ENCODE peak calls at places on chromosome 14, in six cellular contexts. T is HepG2, N is A549, Y is upper lobe of left lung, Z is GM12878, K is K562. U is an unnamed sample. For H3K4me1, the result is how much of the 10 kb centered on the place peaks cover.

GRCh38 chr14:55438066-55438683 is 2.2 kb downstream of the TBPL2 start:
- ATAC-seq in T (peak), N (peak), Y (no peak), Z (peak), K (peak), U (no peak)

GRCh38 chr14:50381008-50381407 is 15.7 kb downstream of the CDKL1 start:
- ATAC-seq in T (peak), N (no peak), Y (peak), Z (no peak), K (no peak), U (no peak)

GRCh38 chr14:31025335-31026075 is at the start of gene AP4S1:
- ATAC-seq in T (peak), N (peak), Y (peak), Z (peak), K (peak), U (no peak)

GRCh38 chr14:30450620-30451019 is 108.3 kb upstream of the G2E3 start:
- ATAC-seq in T (peak), N (no peak), Y (no peak), Z (no peak), K (no peak), U (no peak)

GRCh38 chr14:32370720-32371119 is 41.6 kb downstream of the AKAP6 start:
- ATAC-seq in T (no peak), N (peak), Y (no peak), Z (no peak), K (no peak), U (no peak)

GRCh38 chr14:72947366-72948160 is 21.3 kb downstream of the DCAF4 start:
- ATAC-seq in T (no peak), N (peak), Y (no peak), Z (peak), K (peak), U (no peak)

GRCh38 chr14:49641697-49642129 is 6.7 kb upstream of the DNAAF2 start:
- ATAC-seq in T (peak), N (peak), Y (no peak), Z (peak), K (peak), U (no peak)

GRCh38 chr14:99612737-99613330 is 8.8 kb upstream of the CCDC85C start:
- ATAC-seq in T (peak), N (no peak), Y (no peak), Z (no peak), K (no peak), U (no peak)

GRCh38 chr14:77241955-77242354 is 29.1 kb downstream of the NGB start:
- ATAC-seq in T (no peak), N (no peak), Y (no peak), Z (no peak), K (no peak), U (no peak)

GRCh38 chr14:54771411-54772027 is 131.1 kb downstream of the GCH1 start:
- ATAC-seq in T (no peak), N (no peak), Y (no peak), Z (no peak), K (peak), U (no peak)

GRCh38 chr14:64702493-64703392 is 1.5 kb upstream of the PLEKHG3 start:
- ATAC-seq in T (no peak), N (no peak), Y (peak), Z (no peak), K (no peak), U (no peak)

GRCh38 chr14:22797017-22797917 is 18.0 kb downstream of the SLC7A7 start:
- ATAC-seq in T (peak), N (no peak), Y (no peak), Z (no peak), K (peak), U (no peak)

GRCh38 chr14:106419432-106419831 is 893.0 kb downstream of the TMEM121 start:
- ATAC-seq in T (no peak), N (no peak), Y (no peak), Z (no peak), K (no peak), U (no peak)

GRCh38 chr14:101950516-101951215 is 13.7 kb upstream of the DYNC1H1 start:
- ATAC-seq in T (no peak), N (no peak), Y (no peak), Z (no peak), K (no peak), U (no peak)

GRCh38 chr14:63938198-63939005 is 85.6 kb downstream of the SYNE2 start:
- ATAC-seq in T (no peak), N (no peak), Y (no peak), Z (peak), K (no peak), U (no peak)

GRCh38 chr14:76423534-76423933 is 47.6 kb downstream of the ESRRB start:
- ATAC-seq in T (peak), N (no peak), Y (no peak), Z (no peak), K (no peak), U (no peak)

GRCh38 chr14:99141236-99141635 is 130.8 kb downstream of the BCL11B start:
- ATAC-seq in T (no peak), N (no peak), Y (no peak), Z (no peak), K (no peak), U (no peak)

GRCh38 chr14:56147980-56148901 is 30.0 kb downstream of the PELI2 start:
- ATAC-seq in T (no peak), N (no peak), Y (no peak), Z (no peak), K (no peak), U (no peak)

GRCh38 chr14:90553921-90554336 is 157.1 kb downstream of the CALM1 start:
- ATAC-seq in T (no peak), N (no peak), Y (no peak), Z (no peak), K (no peak), U (no peak)
- H3K4me1 ChIP-seq in T (under half), N (under half), Y (under half), Z (under half), K (under half), U (under half)

DNA sequence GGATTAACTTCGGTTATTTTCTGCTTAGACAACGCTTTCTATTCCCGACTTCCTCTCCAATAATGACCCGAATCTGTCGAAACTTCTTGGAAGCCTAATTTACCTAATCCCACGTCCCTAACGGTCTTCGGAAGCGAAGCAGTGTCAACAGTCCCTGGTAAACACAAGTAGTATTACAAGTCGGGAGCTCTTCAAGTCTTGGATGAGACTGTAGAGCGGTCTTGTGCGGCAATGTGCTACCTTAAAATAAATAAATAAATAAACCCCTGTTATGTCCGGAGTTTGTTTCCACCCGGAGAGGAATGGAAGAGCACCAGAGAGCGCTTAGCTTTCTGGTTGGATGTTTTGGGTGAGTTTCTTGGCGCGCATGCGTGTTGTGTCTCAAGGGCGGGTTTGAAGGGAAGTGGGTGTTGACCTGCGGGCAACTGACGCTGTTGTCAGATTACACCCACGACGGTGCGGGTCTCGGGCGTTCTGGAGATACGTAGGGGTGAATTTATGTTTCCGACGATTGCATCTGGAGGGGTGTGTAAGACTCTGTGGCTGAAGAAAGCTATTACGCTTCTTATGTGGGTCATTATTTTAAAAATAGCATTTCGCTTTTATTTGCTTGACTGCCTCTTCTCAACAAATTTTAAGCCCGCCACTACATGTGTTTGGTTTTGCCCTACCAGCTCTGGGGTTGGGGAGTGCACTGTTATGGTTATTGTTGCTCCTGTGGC is at the start of the genes KIAA0586 and TIMM9:
- ATAC-seq in T (peak), N (peak), Y (peak), Z (peak), K (peak), U (peak)
- TF ChIP-seq EP300 in T (no peak), N (no peak), Y (no peak), Z (peak), K (peak), U (no peak)

GRCh38 chr14:93160353-93160801 is 24.3 kb downstream of the MOAP1 start:
- ATAC-seq in T (peak), N (peak), Y (no peak), Z (peak), K (peak), U (no peak)
- TF ChIP-seq CTCF in T (peak), N (peak), Y (no peak), Z (peak), K (peak), U (peak)

GRCh38 chr14:36771256-36771655 is 109.6 kb downstream of the PAX9 start:
- ATAC-seq in T (peak), N (no peak), Y (no peak), Z (no peak), K (no peak), U (no peak)
- H3K4me1 ChIP-seq in T (under half), N (under half), Y (under half), Z (under half), K (under half), U (under half)

DNA sequence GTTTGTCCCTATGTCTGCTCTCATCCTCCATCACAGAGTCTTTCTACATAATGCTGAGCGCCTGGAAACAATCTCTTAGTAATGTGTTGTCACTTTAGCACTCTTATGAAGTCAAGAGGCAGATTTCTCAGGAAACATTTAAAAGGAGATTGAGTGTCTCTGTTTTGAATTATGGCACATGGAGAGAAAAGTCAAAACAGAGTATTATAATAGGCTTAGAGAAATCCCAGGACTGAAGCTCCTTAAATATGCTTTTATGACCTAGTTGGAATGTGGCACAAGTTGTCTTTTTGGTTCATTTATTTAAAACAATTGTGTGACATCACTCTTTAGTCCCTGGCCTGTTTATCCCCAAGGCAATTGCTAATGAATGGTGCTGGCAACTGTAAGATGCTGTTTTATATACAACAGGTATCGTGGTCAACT is 117.8 kb upstream of the HIF1A start:
- ATAC-seq in T (no peak), N (no peak), Y (no peak), Z (no peak), K (no peak), U (no peak)
- TF ChIP-seq EP300 in T (no peak), N (no peak), Y (no peak), Z (no peak), K (no peak), U (no peak)

DNA sequence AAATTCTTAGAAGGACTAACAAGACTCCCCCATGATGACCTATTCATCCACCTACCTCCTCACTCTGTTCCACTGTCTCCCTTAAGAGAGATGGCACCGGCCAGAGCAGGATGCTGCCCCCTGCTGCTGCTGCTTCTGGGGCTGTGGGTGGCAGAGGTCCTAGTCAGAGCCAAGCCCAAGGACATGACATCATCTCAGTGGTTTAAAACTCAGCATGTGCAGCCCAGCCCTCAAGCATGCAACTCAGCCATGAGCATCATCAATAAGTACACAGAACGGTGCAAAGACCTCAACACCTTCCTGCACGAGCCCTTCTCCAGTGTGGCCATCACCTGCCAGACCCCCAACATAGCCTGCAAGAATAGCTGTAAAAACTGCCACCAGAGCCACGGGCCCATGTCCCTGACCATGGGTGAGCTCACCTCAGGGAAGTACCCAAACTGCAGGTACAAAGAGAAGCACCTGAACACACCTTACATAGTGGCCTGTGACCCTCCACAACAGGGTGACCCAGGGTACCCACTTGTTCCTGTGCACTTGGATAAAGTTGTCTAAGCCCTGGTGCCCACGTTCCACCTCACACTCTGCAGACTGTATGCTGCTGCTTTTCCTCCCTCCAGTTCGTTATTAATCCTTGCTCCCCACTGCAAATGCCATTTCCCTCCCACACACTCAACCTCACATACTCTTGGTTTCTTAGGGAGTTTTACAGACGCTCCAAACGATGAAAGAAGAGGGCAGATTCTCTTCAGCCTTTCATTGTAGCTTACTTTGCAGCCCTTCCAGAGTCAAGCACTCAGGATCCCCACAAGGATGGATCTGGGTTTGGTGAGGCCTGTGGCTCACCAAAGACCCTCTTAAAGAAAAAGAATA is at the start of gene RNASE8:
- ATAC-seq in T (no peak), N (no peak), Y (no peak), Z (peak), K (no peak), U (no peak)
- TF ChIP-seq CTCF in T (peak), N (no peak), Y (no peak), Z (no peak), K (no peak), U (no peak)

U was measured in gastroesophageal sphincter.